ENCODE peak calls at places on chromosome 20, in nine cellular contexts. K is WERI-Rb-1, T is HFF-Myc, D is heart right ventricle, M is adrenal gland, Y is prostate gland, R is endodermal cell, U is astrocyte of the spinal cord, H is fibroblast of pulmonary artery. X is an unnamed sample.

GRCh38 chr20:3731944-3732326 is 550 bp upstream of the HSPA12B start:
- DNase-seq in U (no peak), R (no peak), T (no peak), Y (no peak), M (no peak), K (no peak), H (no peak), D (no peak), X (no peak)

GRCh38 chr20:4457566-4458543 is 263.9 kb upstream of the PRND start:
- DNase-seq in D (no peak), H (no peak), M (no peak), Y (no peak), R (peak), T (no peak), U (no peak), K (no peak), X (peak)

GRCh38 chr20:44501448-44501847 is 20.4 kb downstream of the SERINC3 start:
- DNase-seq in U (peak), H (peak), Y (no peak), D (peak), T (no peak), K (no peak), R (no peak), M (peak), X (peak)

GRCh38 chr20:6008254-6008653 is 45.6 kb downstream of the LRRN4 start:
- DNase-seq in H (peak), M (peak), U (peak), K (no peak), T (peak), R (no peak), D (peak), Y (peak), X (peak)

GRCh38 chr20:63441136-63441776 is 31.2 kb downstream of the KCNQ2 start:
- DNase-seq in U (no peak), M (no peak), T (no peak), K (no peak), Y (no peak), D (no peak), H (no peak), R (no peak), X (no peak)

GRCh38 chr20:6700563-6701328 is 66.7 kb upstream of the BMP2 start:
- DNase-seq in H (no peak), M (peak), Y (no peak), D (peak), R (no peak), T (no peak), K (no peak), U (no peak), X (no peak)

GRCh38 chr20:7903429-7903828 is 36.8 kb downstream of the HAO1 start:
- DNase-seq in H (no peak), M (no peak), Y (no peak), R (no peak), K (no peak), T (no peak), U (no peak), D (no peak), X (no peak)

GRCh38 chr20:7744411-7744810 is 195.8 kb downstream of the HAO1 start:
- DNase-seq in M (no peak), U (peak), T (peak), Y (no peak), K (no peak), R (no peak), D (no peak), H (peak), X (peak)

GRCh38 chr20:38275815-38276550 is 15.4 kb upstream of the KIAA1755 start:
- DNase-seq in R (no peak), H (peak), T (peak), M (no peak), Y (no peak), D (no peak), U (peak), K (no peak), X (peak)

GRCh38 chr20:18496042-18496441 is 983 bp downstream of the RBBP9 start:
- DNase-seq in D (no peak), K (no peak), T (no peak), Y (no peak), U (no peak), R (peak), M (no peak), H (no peak), X (peak)

GRCh38 chr20:43409041-43409913 is 48.4 kb upstream of the SRSF6 start:
- DNase-seq in R (peak), D (no peak), T (peak), Y (no peak), H (peak), M (no peak), U (peak), K (peak), X (peak)

GRCh38 chr20:54345301-54345724 is 130.1 kb upstream of the DOK5 start:
- DNase-seq in M (no peak), R (no peak), U (peak), K (no peak), T (peak), Y (no peak), H (peak), D (no peak), X (peak)

GRCh38 chr20:19129976-19130612 is 82.3 kb upstream of the SLC24A3 start:
- DNase-seq in H (no peak), M (no peak), D (no peak), U (no peak), T (no peak), R (no peak), Y (peak), K (no peak), X (no peak)

GRCh38 chr20:10621159-10621558 is 52.6 kb downstream of the JAG1 start:
- DNase-seq in T (no peak), R (no peak), M (no peak), U (no peak), Y (no peak), K (no peak), D (no peak), H (no peak), X (no peak)

GRCh38 chr20:51752343-51752951 is 15.7 kb downstream of the ATP9A start:
- DNase-seq in K (no peak), M (no peak), H (peak), T (peak), U (peak), Y (no peak), R (no peak), D (no peak), X (peak)

GRCh38 chr20:2144850-2145249 is 43.2 kb downstream of the STK35 start:
- DNase-seq in M (no peak), Y (no peak), D (no peak), T (no peak), K (no peak), U (no peak), H (no peak), R (peak), X (no peak)

GRCh38 chr20:38726849-38727601 is 2.7 kb downstream of the SLC32A1 start:
- DNase-seq in D (no peak), Y (no peak), M (no peak), R (peak), T (no peak), U (no peak), K (peak), H (peak), X (no peak)

GRCh38 chr20:20780127-20780822 is 67.8 kb upstream of the RALGAPA2 start:
- DNase-seq in T (no peak), M (peak), H (peak), U (no peak), Y (peak), R (peak), K (no peak), D (peak), X (peak)

GRCh38 chr20:50655325-50655880 is 35.9 kb downstream of the RIPOR3 start:
- DNase-seq in U (peak), D (peak), T (peak), H (peak), R (no peak), M (peak), K (no peak), Y (no peak), X (no peak)

GRCh38 chr20:9294081-9294480 is 220.3 kb upstream of the LAMP5 start:
- DNase-seq in H (peak), D (no peak), R (no peak), M (no peak), U (peak), Y (no peak), K (no peak), T (no peak), X (peak)

GRCh38 chr20:15511551-15511950 is 1061.7 kb downstream of the KIF16B start:
- DNase-seq in R (no peak), D (no peak), H (no peak), M (no peak), K (no peak), U (no peak), Y (no peak), T (no peak), X (no peak)

GRCh38 chr20:3340443-3340842 is 67.0 kb downstream of the DNAAF9 start:
- DNase-seq in R (no peak), K (no peak), M (peak), U (no peak), T (peak), Y (no peak), D (peak), H (no peak), X (no peak)

GRCh38 chr20:48945840-48946514 is 24.5 kb downstream of the ARFGEF2 start:
- DNase-seq in M (peak), D (no peak), H (peak), K (no peak), R (no peak), Y (peak), T (no peak), U (peak), X (peak)

GRCh38 chr20:58557713-58558335 is 42.6 kb upstream of the APCDD1L start:
- DNase-seq in H (no peak), K (no peak), U (no peak), T (no peak), R (no peak), D (no peak), Y (no peak), M (no peak), X (no peak)

GRCh38 chr20:50866036-50866685 is 65.1 kb downstream of the ADNP start:
- DNase-seq in R (no peak), U (no peak), T (no peak), H (no peak), M (no peak), D (no peak), Y (no peak), K (no peak), X (no peak)

GRCh38 chr20:36793294-36794115 is 19.9 kb upstream of the DSN1 start:
- DNase-seq in M (no peak), R (no peak), T (no peak), D (no peak), K (no peak), Y (no peak), H (no peak), U (no peak), X (no peak)

GRCh38 chr20:36795691-36796090 is 22.1 kb upstream of the DSN1 start:
- DNase-seq in U (no peak), Y (no peak), K (no peak), H (no peak), M (no peak), R (no peak), T (no peak), D (no peak), X (no peak)

GRCh38 chr20:36794116-36794474 is 20.5 kb upstream of the DSN1 start:
- DNase-seq in Y (no peak), D (no peak), K (no peak), M (no peak), U (no peak), T (no peak), R (no peak), H (no peak), X (no peak)

GRCh38 chr20:36791862-36792261 is 18.3 kb upstream of the DSN1 start:
- DNase-seq in Y (no peak), D (no peak), R (no peak), M (no peak), T (no peak), H (no peak), U (no peak), K (no peak), X (no peak)

DNA sequence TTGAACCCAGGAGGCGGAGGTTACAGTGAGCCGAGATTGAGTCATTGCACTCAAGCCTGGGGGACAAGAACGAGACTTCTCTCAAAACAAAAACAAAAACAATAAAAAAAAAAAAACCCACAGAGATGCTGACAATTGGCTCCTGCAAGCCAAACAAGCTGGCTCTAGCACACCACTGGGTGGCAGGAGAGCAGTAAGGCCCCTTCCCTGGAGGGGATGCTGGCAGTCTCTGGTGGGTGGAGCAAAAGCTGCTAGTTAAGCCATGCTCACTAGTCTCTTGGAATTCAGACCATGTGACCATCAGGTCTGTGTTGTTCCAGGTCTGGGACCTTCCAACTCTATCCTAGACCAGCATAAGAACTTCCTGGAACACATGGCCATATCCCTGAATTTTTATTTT is 18.9 kb upstream of the DSN1 start:
- DNase-seq in Y (peak), U (peak), M (no peak), K (peak), H (peak), D (peak), R (peak), T (no peak), X (peak)
- TF ChIP-seq CTCF in Y (peak), U (peak), M (no peak), K (peak), H (peak), D (peak), R (peak), T (peak), X (peak)

GRCh38 chr20:41335591-41335990 is 5.0 kb upstream of the LPIN3 start:
- DNase-seq in K (no peak), U (no peak), R (no peak), T (no peak), H (no peak), D (no peak), Y (no peak), M (no peak), X (no peak)

GRCh38 chr20:41336711-41337492 is 3.7 kb upstream of the LPIN3 start:
- DNase-seq in R (no peak), Y (no peak), K (no peak), D (no peak), T (no peak), M (no peak), H (no peak), U (no peak), X (no peak)

GRCh38 chr20:41340327-41341055 is at the start of gene LPIN3:
- DNase-seq in D (peak), R (peak), U (peak), K (peak), T (peak), H (peak), M (peak), Y (peak), X (peak)

GRCh38 chr20:41342474-41343464 is 2.1 kb downstream of the LPIN3 start:
- DNase-seq in T (no peak), H (no peak), D (no peak), U (no peak), Y (no peak), K (no peak), R (no peak), M (no peak), X (no peak)

DNA sequence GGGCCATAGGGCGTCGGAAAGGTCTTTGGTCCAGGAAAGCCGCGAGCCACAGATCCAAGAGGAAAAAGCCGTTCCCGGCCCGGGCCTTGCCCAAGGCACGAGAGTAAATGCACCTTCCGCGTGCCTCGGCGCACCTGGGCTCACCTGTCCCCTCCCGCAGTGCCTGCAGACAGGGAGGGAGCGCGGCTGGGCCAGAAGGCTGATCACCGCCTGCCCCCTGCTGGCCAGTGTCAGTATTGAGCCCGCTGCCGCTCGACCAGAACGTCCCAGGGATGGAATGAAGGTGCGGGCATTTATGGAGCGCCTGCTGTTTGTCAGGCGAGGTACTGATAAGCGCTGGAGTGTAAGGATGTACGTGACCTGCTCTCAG is 679 bp upstream of the LPIN3 start:
- DNase-seq in R (peak), Y (peak), U (peak), M (peak), T (peak), K (peak), D (peak), H (peak), X (peak)
- H3K4me3 ChIP-seq in R (peak), Y (peak), U (peak), M (no peak), T (peak), K (peak), D (peak), H (peak), X (peak)

DNA sequence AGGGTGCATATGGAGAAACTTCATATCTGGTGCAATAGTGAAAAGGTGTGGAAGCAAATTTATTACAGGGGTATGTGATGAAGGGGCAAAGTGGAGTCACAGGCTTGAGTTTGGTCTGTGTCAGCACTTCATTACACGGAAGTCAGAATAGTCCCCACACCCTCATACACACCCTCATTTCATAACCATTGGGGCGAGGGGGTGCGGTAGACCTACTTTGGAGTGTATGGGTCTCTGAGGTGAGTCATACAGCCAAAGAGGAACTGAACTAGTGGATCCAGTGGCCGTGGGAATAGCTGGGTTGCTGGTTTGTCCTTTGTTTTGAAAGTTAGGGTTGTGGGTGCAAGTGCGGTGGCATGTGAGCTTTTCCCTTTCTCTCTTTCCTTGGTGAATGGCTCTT is 3.3 kb downstream of the TM9SF4 start:
- DNase-seq in T (no peak), D (no peak), K (no peak), U (no peak), H (no peak), M (no peak), R (no peak), Y (no peak), X (peak)
- TF ChIP-seq CTCF in T (no peak), D (no peak), K (no peak), U (no peak), H (no peak), M (no peak), R (no peak), Y (no peak), X (no peak)

DNA sequence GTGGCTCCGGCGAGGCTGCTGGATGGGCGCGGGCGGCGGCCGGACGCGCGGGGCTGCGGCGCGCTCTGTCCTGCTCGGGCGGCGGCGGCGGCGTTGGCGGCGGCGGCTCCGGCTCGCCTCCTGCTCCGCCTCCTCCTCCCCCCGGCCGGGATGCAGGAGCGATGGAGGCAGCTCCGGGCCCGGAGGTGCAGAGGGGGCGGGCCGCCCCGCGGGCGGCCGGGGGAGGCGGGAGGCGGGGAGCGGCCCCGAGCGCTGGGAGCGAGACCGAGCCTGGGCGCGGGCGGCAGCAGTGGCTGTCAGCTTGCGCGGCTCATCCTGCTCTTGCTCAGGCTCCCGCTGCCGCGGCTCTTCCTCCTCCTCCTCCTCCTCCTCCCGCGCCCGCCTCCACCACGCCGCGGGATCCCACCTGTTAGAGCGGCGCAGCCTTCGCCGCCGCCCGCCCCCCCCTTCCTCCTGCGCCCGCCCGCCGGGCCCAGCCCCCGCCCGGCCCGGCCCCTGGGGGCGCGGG is at the start of gene NOL4L:
- DNase-seq in U (no peak), D (no peak), K (peak), H (no peak), Y (no peak), R (peak), M (peak), T (no peak), X (peak)
- H3K4me3 ChIP-seq in U (peak), D (peak), K (peak), H (peak), Y (peak), R (peak), M (peak), T (peak), X (peak)

GRCh38 chr20:35479798-35480197 is 24.4 kb downstream of the CEP250 start:
- DNase-seq in Y (no peak), U (no peak), M (no peak), T (no peak), H (no peak), K (no peak), R (no peak), D (no peak), X (no peak)

GRCh38 chr20:35473684-35474083 is 18.3 kb downstream of the CEP250 start:
- DNase-seq in U (no peak), D (no peak), H (no peak), Y (no peak), T (no peak), K (no peak), M (no peak), R (no peak), X (no peak)

GRCh38 chr20:35474504-35474903 is 19.1 kb downstream of the CEP250 start:
- DNase-seq in T (no peak), K (no peak), M (no peak), H (no peak), Y (no peak), D (no peak), R (no peak), U (no peak), X (no peak)

GRCh38 chr20:35476288-35476687 is 20.9 kb downstream of the CEP250 start:
- DNase-seq in U (no peak), D (no peak), K (no peak), H (no peak), Y (no peak), M (no peak), T (no peak), R (no peak), X (no peak)

GRCh38 chr20:35478804-35479472 is 23.5 kb downstream of the CEP250 start:
- DNase-seq in H (peak), M (no peak), R (peak), U (no peak), Y (no peak), K (peak), T (no peak), D (no peak), X (no peak)
- TF ChIP-seq CTCF in H (no peak), M (no peak), R (peak), U (peak), Y (no peak), K (peak), T (peak), D (no peak), X (no peak)

GRCh38 chr20:40686434-40686882 is 2.6 kb downstream of the MAFB start:
- DNase-seq in U (no peak), H (no peak), D (no peak), R (peak), M (no peak), K (no peak), T (no peak), Y (no peak), X (no peak)
- H3K4me3 ChIP-seq in U (peak), H (peak), D (peak), R (peak), M (no peak), K (no peak), T (no peak), Y (peak), X (peak)

DNA sequence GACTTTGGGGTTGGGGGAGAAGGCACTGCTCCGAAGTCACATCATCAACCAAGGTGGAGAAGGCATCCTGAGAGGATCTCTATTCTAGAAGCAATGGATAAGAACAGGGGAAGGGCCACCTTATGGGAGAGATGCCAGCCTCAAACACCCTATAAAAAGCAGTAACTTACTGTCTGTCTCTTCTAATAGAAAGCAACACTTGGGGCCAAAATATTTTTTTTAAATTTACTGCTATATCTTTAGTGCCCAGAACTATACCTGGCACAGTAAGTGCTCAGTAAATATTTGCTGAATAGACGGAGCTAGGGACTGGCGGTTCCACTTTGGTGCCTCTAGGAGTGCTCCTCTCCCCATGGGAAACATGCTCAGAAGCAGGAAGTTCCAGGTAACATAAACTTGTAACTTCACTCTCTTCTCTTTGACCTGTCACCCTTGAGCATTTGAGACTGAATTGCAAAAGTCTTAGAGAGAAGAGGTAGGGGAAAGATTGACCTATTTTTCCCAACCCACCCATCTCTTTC is 807 bp upstream of the OTOR start:
- DNase-seq in Y (peak), T (no peak), U (no peak), D (no peak), H (no peak), K (no peak), M (no peak), R (no peak), X (no peak)
- TF ChIP-seq CTCF in Y (no peak), T (no peak), U (no peak), D (no peak), H (no peak), K (no peak), M (no peak), R (peak), X (peak)

GRCh38 chr20:61308171-61308795 is 56.2 kb downstream of the CDH4 start:
- DNase-seq in M (no peak), Y (no peak), H (no peak), K (no peak), D (no peak), U (no peak), T (no peak), R (no peak), X (no peak)
- H3K4me3 ChIP-seq in M (no peak), Y (no peak), H (no peak), K (no peak), D (no peak), U (no peak), T (no peak), R (no peak), X (no peak)